ENCODE peak calls at places on chromosome 12, in five cellular contexts. R is heart right ventricle; P is CD8-positive, alpha-beta T cell; B is colonic mucosa; C is cardiac muscle cell. D is an unnamed sample. For H3K4me1, the result is how much of the 10 kb centered on the place peaks cover.

GRCh38 chr12:28129031-28129430 is 61.2 kb upstream of the CCDC91 start:
- DNase-seq in R (no peak), P (no peak), B (no peak), C (no peak), D (no peak)

GRCh38 chr12:127191124-127191523 is 1075.8 kb upstream of the TMEM132C start:
- DNase-seq in R (no peak), P (no peak), B (no peak), C (no peak), D (no peak)

GRCh38 chr12:57756406-57757341 is 1.8 kb downstream of the MARCHF9 start:
- DNase-seq in R (peak), P (peak), B (peak), C (peak), D (peak)

GRCh38 chr12:121116318-121117225 is 16.1 kb upstream of the P2RX7 start:
- DNase-seq in R (no peak), P (no peak), B (no peak), C (no peak), D (no peak)

GRCh38 chr12:77337327-77337726 is 272.0 kb upstream of the E2F7 start:
- DNase-seq in R (no peak), P (no peak), B (no peak), C (no peak), D (no peak)

GRCh38 chr12:66166561-66166960 is 3.2 kb downstream of the TMBIM4 start:
- DNase-seq in R (no peak), P (no peak), B (no peak), C (no peak), D (no peak)

GRCh38 chr12:131151558-131152345 is 198.0 kb downstream of the ADGRD1 start:
- DNase-seq in R (no peak), P (no peak), B (no peak), C (no peak), D (no peak)

GRCh38 chr12:54977857-54978256 is 6.7 kb downstream of the TESPA1 start:
- DNase-seq in R (no peak), P (no peak), B (no peak), C (no peak), D (no peak)

GRCh38 chr12:64181504-64182291 is 40.4 kb downstream of the KICS2 start:
- DNase-seq in R (no peak), P (no peak), B (peak), C (peak), D (no peak)

GRCh38 chr12:50992814-50993213 is 33.4 kb downstream of the SLC11A2 start:
- DNase-seq in R (peak), P (no peak), B (no peak), C (peak), D (no peak)

GRCh38 chr12:22275847-22276246 is 58.7 kb downstream of the ST8SIA1 start:
- DNase-seq in R (peak), P (no peak), B (peak), C (peak), D (peak)

GRCh38 chr12:122871851-122872785 is 23.8 kb downstream of the VPS37B start:
- DNase-seq in R (no peak), P (no peak), B (peak), C (peak), D (peak)

GRCh38 chr12:6180300-6181051 is 19.7 kb upstream of the CD9 start:
- DNase-seq in R (peak), P (no peak), B (peak), C (peak), D (peak)

GRCh38 chr12:53220857-53221202 is 11.2 kb downstream of the RARG start:
- DNase-seq in R (peak), P (peak), B (peak), C (peak), D (peak)

GRCh38 chr12:109833307-109834189 is at the start of gene TRPV4:
- DNase-seq in R (peak), P (no peak), B (no peak), C (peak), D (no peak)

GRCh38 chr12:91040356-91040755 is 17.5 kb downstream of the KERA start:
- DNase-seq in R (no peak), P (no peak), B (no peak), C (no peak), D (no peak)

GRCh38 chr12:99948380-99948779 is 36.4 kb downstream of the ANKS1B start:
- DNase-seq in R (no peak), P (no peak), B (no peak), C (no peak), D (no peak)

GRCh38 chr12:49705479-49706267 is 1.5 kb downstream of the FMNL3 start:
- DNase-seq in R (peak), P (peak), B (no peak), C (peak), D (peak)

GRCh38 chr12:8950702-8951478 is 1.4 kb upstream of the M6PR start:
- DNase-seq in R (no peak), P (no peak), B (no peak), C (no peak), D (no peak)

GRCh38 chr12:21502164-21502496 is 541 bp downstream of the GOLT1B start:
- DNase-seq in R (peak), P (peak), B (peak), C (peak), D (no peak)

GRCh38 chr12:89945123-89945522 is 236.5 kb upstream of the ATP2B1 start:
- DNase-seq in R (no peak), P (no peak), B (no peak), C (no peak), D (no peak)

GRCh38 chr12:13337786-13338185 is 141.3 kb downstream of the EMP1 start:
- DNase-seq in R (no peak), P (no peak), B (no peak), C (no peak), D (no peak)

GRCh38 chr12:101038289-101038871 is 171.7 kb downstream of the SLC5A8 start:
- DNase-seq in R (no peak), P (no peak), B (no peak), C (peak), D (no peak)

GRCh38 chr12:26369588-26369987 is 174.2 kb downstream of the SSPN start:
- DNase-seq in R (no peak), P (no peak), B (no peak), C (peak), D (no peak)

GRCh38 chr12:59372971-59373370 is 222.9 kb upstream of the SLC16A7 start:
- DNase-seq in R (no peak), P (no peak), B (no peak), C (peak), D (peak)

GRCh38 chr12:63989301-63989845 is 144.9 kb downstream of the SRGAP1 start:
- DNase-seq in R (no peak), P (no peak), B (no peak), C (peak), D (no peak)

GRCh38 chr12:106682594-106683234 is 91.8 kb upstream of the RIC8B start:
- DNase-seq in R (no peak), P (no peak), B (no peak), C (peak), D (peak)

GRCh38 chr12:100382327-100382726 is 25.5 kb downstream of the SLC17A8 start:
- DNase-seq in R (no peak), P (no peak), B (no peak), C (no peak), D (no peak)

GRCh38 chr12:122200541-122201175 is 2.9 kb upstream of the B3GNT4 start:
- DNase-seq in R (no peak), P (no peak), B (no peak), C (no peak), D (no peak)

GRCh38 chr12:101855364-101855884 is 22.0 kb upstream of the DRAM1 start:
- DNase-seq in R (no peak), P (no peak), B (no peak), C (no peak), D (no peak)

GRCh38 chr12:1217191-1217949 is 226.3 kb downstream of the ERC1 start:
- DNase-seq in R (no peak), P (no peak), B (peak), C (peak), D (peak)

GRCh38 chr12:66288121-66288520 is 14.2 kb upstream of the HELB start:
- DNase-seq in R (no peak), P (peak), B (no peak), C (no peak), D (no peak)

GRCh38 chr12:115872919-115873357 is 404.6 kb downstream of the MED13L start:
- DNase-seq in R (no peak), P (no peak), B (peak), C (no peak), D (no peak)

GRCh38 chr12:111788178-111788654 is 21.5 kb downstream of the ALDH2 start:
- DNase-seq in R (peak), P (no peak), B (no peak), C (peak), D (no peak)

GRCh38 chr12:106274575-106275081 is 26.8 kb upstream of the CKAP4 start:
- DNase-seq in R (no peak), P (no peak), B (no peak), C (peak), D (no peak)

GRCh38 chr12:65277994-65278575 is 398 bp upstream of the MSRB3 start:
- DNase-seq in R (no peak), P (no peak), B (peak), C (no peak), D (no peak)

GRCh38 chr12:44930972-44931600 is 55.0 kb upstream of the NELL2 start:
- DNase-seq in R (no peak), P (peak), B (no peak), C (peak), D (no peak)

GRCh38 chr12:92402415-92402814 is 256.8 kb upstream of the BTG1 start:
- DNase-seq in R (no peak), P (no peak), B (no peak), C (no peak), D (no peak)

GRCh38 chr12:19248929-19249602 is 119.5 kb downstream of the PLEKHA5 start:
- DNase-seq in R (no peak), P (no peak), B (no peak), C (peak), D (no peak)

GRCh38 chr12:56631790-56632700 is 1.9 kb upstream of the BAZ2A start:
- DNase-seq in R (peak), P (peak), B (peak), C (peak), D (peak)

GRCh38 chr12:24226745-24227350 is 277.4 kb upstream of the SOX5 start:
- DNase-seq in R (no peak), P (no peak), B (no peak), C (peak), D (no peak)
- H3K4me1 ChIP-seq in R (under half), P (under half), B (under half), C (under half), D (under half)

GRCh38 chr12:31321565-31322228 is 4.3 kb downstream of the SINHCAF start:
- DNase-seq in R (no peak), P (no peak), B (no peak), C (peak), D (no peak)
- H3K4me1 ChIP-seq in R (under half), P (half or more), B (under half), C (half or more), D (under half)

DNA sequence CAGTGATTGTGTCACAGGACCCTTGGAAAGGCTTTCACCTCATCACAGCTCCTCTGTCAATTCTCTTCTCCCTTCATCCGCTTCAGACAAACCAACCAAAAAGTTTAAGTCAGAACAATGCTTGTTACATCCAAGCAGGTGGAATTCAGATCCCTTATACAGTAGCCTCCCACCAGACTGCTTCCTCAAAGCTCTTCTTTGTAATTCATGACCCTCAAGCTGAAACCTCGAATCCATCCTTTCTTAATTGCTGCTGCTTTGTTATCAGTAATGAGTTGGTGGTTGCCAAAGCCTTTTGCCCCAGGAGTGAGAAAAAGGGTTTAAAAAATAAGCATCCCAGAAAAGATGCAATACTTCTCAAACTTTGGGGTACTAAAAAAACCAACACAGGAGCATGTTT is 9.5 kb downstream of the BEST3 start:
- DNase-seq in R (no peak), P (no peak), B (no peak), C (no peak), D (no peak)
- H3K4me1 ChIP-seq in R (under half), P (under half), B (under half), C (under half), D (under half)

DNA sequence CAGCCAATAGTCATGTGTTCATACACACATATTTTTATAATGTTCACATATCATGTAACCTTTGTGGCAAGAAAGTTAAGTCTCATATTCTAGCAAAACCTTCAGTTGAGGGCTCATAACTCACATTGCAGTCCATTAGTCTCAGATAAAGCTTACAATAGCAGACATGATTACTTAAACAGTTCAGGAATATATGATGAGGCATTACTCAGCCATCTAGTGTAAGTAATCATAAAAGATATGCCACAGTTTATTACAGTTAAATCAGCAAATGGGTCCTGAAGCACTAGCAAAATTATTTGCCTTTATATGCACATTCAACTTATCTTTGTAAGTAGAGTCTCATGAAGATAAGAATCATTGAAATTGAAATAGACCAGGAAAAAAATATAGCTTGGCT is 537.1 kb downstream of the SLC6A15 start:
- DNase-seq in R (no peak), P (no peak), B (no peak), C (no peak), D (no peak)
- H3K4me1 ChIP-seq in R (under half), P (under half), B (under half), C (under half), D (under half)

DNA sequence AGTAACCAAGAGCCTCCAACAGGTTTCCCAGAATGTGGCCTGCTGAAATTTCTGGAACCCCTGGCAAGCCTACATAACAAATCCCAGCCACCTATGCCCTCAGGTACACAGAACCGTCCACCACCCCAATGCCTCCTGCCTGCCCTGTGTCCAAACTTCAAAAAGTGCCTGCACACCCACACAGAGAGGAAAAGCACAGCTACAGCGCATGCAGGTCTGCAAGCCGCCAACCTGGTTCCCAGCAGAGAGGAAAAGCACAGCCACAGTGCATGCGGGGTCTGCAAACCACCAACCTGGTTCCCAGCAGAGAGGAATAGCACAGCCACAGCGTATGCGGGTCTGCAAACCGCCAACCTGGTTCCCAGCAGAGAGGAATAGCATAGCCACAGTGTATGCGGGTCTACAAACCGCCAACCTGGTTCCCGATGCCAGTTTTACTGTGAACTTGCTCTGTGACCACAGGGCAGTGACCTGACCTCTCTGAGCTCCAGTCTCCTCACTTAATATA is 113.5 kb downstream of the SCARB1 start:
- DNase-seq in R (no peak), P (no peak), B (no peak), C (no peak), D (no peak)
- H3K4me1 ChIP-seq in R (under half), P (under half), B (under half), C (under half), D (under half)

DNA sequence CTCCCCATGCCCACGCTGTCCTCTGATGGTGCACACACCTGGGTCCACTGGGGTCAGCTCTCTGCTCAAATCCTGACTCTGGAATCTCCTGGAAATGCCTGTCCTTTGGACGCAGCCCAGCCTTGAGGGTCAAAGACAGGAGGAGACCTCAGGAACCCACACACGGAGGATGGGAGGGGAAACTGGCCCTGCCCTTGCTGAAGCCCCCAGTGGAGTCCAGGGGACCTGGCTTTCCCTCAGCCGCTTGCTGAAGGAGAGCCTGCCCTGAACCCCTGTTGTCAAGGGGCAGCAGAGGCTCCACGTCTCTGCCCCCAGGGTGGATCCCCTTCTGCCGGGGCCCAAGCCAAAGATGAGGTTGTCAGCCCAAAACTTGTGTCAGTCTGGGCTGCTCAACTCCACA is 16.9 kb downstream of the GALNT9 start:
- DNase-seq in R (no peak), P (no peak), B (no peak), C (no peak), D (peak)
- H3K4me1 ChIP-seq in R (under half), P (under half), B (under half), C (under half), D (under half)

GRCh38 chr12:112848972-112849371 is 57.4 kb downstream of the RPH3A start:
- DNase-seq in R (no peak), P (no peak), B (no peak), C (no peak), D (no peak)
- H3K4me1 ChIP-seq in R (under half), P (under half), B (under half), C (under half), D (under half)

GRCh38 chr12:62655524-62656160 is 189.0 kb downstream of the MON2 start:
- DNase-seq in R (no peak), P (no peak), B (no peak), C (no peak), D (no peak)
- H3K4me1 ChIP-seq in R (under half), P (under half), B (under half), C (under half), D (under half)

DNA sequence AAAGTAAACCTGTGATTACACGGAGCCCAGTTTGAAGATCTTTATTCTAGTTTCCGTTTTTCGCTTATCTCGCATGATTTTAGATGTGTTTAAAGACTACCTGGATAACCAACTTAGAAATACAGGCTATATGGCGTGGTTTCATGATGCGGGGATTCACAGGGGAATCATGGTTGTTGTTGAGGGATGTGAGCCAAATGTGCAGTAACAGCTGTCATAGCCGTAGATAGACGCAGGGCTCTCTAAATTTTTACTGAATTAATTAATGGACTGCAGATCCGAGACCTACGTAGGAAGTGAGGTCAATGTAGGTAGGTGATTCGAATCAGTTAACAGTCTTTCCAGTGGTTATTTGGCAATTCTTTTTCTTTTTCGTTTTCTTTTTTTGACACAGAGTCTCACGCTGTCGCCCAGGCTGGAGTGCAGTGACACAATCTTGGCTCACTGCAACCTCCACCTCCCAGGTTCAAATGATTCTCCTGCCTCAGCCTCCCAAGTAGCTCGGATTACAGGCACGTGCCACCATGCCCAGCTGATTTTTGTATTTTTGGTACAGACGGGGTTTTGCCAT is 144.9 kb upstream of the AMIGO2 start:
- DNase-seq in R (no peak), P (no peak), B (no peak), C (no peak), D (no peak)
- H3K4me1 ChIP-seq in R (under half), P (half or more), B (under half), C (under half), D (under half)

D was measured in mucosa of descending colon.